ENCODE peak calls at places on chromosomes 5 and 9, in four cellular contexts. K is IMR-90, L is A549, B is sigmoid colon. P is an unnamed sample.

GRCh38 chr5:96597441-96598020 is 64.6 kb upstream of the CAST start:
- DNase-seq in K (peak; percentile 77), L (no peak), B (no peak), P (no peak)

GRCh38 chr5:177346820-177347219 is 4.6 kb downstream of the LMAN2 start:
- DNase-seq in K (peak; percentile 38), L (no peak), B (no peak), P (no peak)

GRCh38 chr9:2802494-2802921 is 41.4 kb downstream of the PUM3 start:
- DNase-seq in K (peak; percentile 82), L (peak; percentile 78), B (no peak), P (no peak)

GRCh38 chr9:107274953-107275422 is 8.1 kb upstream of the RAD23B start:
- DNase-seq in K (peak; percentile 99), L (peak; percentile 74), B (no peak), P (no peak)

GRCh38 chr9:100219347-100219746 is 120.3 kb downstream of the INVS start:
- DNase-seq in K (no peak), L (no peak), B (no peak), P (no peak)

GRCh38 chr9:113876806-113877236 is 712 bp downstream of the ZNF618 start:
- DNase-seq in K (peak; percentile 27), L (no peak), B (no peak), P (no peak)

GRCh38 chr5:318341-318897 is 3.1 kb upstream of the AHRR start:
- DNase-seq in K (peak; percentile 46), L (peak; percentile 58), B (no peak), P (no peak)

GRCh38 chr9:83013867-83014605 is 48.9 kb downstream of the RASEF start:
- DNase-seq in K (peak; percentile 90), L (no peak), B (no peak), P (no peak)

GRCh38 chr5:56950626-56951130 is 1.2 kb downstream of the MIER3 start:
- DNase-seq in K (peak; percentile 66), L (peak; percentile 49), B (peak; percentile 86), P (peak; percentile 80)

GRCh38 chr5:99398946-99399345 is 470.1 kb upstream of the CHD1 start:
- DNase-seq in K (no peak), L (no peak), B (no peak), P (no peak)

GRCh38 chr5:123344819-123345426 is 78.3 kb downstream of the CEP120 start:
- DNase-seq in K (peak; percentile 52), L (peak; percentile 28), B (no peak), P (no peak)

DNA sequence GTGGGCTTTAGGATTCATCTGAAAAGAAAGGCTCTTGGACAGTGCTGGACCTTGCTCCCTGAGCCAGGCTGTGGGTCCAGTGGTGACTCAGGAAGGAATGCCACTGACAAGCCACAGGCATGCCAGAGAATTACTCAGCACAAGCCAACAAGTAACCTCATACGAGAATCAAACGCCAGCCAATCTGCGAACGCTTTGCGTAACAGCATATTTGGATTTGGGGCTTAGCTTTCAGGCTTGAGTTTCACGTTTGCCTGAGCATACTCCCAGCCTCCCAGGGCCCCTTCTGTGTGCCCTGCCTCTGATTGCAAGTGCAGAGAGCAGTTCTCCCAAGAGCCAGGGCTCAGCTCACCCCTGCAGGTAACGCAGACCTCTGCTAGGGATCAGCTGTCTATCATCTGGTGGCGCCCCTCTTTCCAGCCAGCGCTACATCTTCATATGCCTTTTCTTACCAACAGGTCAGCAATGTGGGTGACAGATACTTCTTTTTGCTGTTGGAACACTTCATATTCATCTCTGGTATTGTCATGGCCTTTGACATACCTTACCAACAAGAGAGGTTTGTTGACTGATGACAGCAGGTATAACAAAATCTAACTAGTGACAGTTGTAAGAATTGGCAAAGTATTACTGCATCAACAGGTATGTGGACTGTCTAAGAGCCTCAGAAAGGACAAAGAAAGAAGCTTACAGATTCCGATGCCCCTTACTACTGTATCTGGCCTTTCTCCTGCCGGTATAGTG is 30.1 kb upstream of the ZSWIM6 start:
- DNase-seq in K (peak; percentile 100), L (peak; percentile 96), B (peak; percentile 85), P (peak; percentile 73)
- H3K4me3 ChIP-seq in K (no peak overlapping the region), L (peak overlapping the region; percentile 42), B (no peak overlapping the region), P (no peak overlapping the region)

DNA sequence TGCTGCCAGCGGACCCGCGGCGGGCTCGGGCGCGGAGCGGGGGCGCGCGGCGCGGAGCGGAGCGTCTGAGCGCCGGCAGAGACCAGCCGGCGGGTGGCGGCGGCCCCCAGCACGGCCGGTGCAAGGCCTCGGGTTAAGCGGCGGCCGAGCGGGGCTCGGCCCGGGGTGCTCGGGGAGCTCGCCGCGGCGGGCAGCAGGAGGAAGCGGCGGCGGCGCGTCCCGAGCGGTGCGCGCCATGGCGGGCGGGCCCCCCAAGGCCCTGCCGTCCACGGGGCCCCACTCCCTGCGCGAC is 153 bp downstream of the SNX30 start:
- DNase-seq in K (no peak), L (no peak), B (no peak), P (no peak)
- H3K27ac ChIP-seq in K (peak overlapping the region; percentile 58), L (peak overlapping the region; percentile 91), B (peak overlapping the region; percentile 89), P (peak overlapping the region; percentile 13)

GRCh38 chr5:158108177-158108576 is 249.2 kb upstream of the CLINT1 start:
- DNase-seq in K (no peak), L (no peak), B (no peak), P (no peak)
- H3K4me3 ChIP-seq in K (no peak overlapping the region), L (no peak overlapping the region), B (no peak overlapping the region), P (no peak overlapping the region)

GRCh38 chr5:168305281-168305680 is 13.8 kb downstream of the WWC1 start:
- DNase-seq in K (no peak), L (peak; percentile 79), B (no peak), P (no peak)
- H3K27ac ChIP-seq in K (no peak overlapping the region), L (peak overlapping the region; percentile 91), B (no peak overlapping the region), P (no peak overlapping the region)

P was measured in right cardiac atrium.